ENCODE peak calls at places on chromosome 15, in seven cellular contexts. Y is WERI-Rb-1, A is GM12891, H is GM03348, B is foreskin keratinocyte, X is G401, S is T-helper 17 cell. O is an unnamed sample.

GRCh38 chr15:49301562-49301961 is 121.5 kb upstream of the FGF7 start:
- DNase-seq in B (no peak), Y (no peak), X (no peak), A (no peak), S (no peak), H (peak), O (no peak)

GRCh38 chr15:98787936-98788757 is 139.8 kb downstream of the IGF1R start:
- DNase-seq in H (no peak), A (no peak), S (no peak), X (peak), Y (peak), B (no peak), O (no peak)

GRCh38 chr15:43187544-43188155 is 2.4 kb downstream of the CCNDBP1 start:
- DNase-seq in A (no peak), B (peak), Y (no peak), S (no peak), X (peak), H (peak), O (peak)

GRCh38 chr15:50353999-50354837 is 780 bp downstream of the GABPB1 start:
- DNase-seq in B (peak), Y (peak), X (peak), H (peak), A (peak), S (peak), O (peak)

GRCh38 chr15:64635486-64635815 is 139.9 kb downstream of the RBPMS2 start:
- DNase-seq in S (no peak), H (peak), X (peak), B (peak), Y (no peak), A (no peak), O (peak)

GRCh38 chr15:90153658-90154057 is 47.5 kb upstream of the SEMA4B start:
- DNase-seq in S (no peak), Y (no peak), A (no peak), B (no peak), X (peak), H (no peak), O (no peak)

GRCh38 chr15:90054618-90055097 is 47.6 kb downstream of the IDH2 start:
- DNase-seq in S (no peak), Y (no peak), B (no peak), H (no peak), X (no peak), A (no peak), O (no peak)

GRCh38 chr15:90664650-90665287 is 52.4 kb upstream of the BLM start:
- DNase-seq in A (no peak), X (peak), Y (peak), S (no peak), H (peak), B (no peak), O (peak)

GRCh38 chr15:35477853-35478252 is 68.1 kb downstream of the DPH6 start:
- DNase-seq in B (no peak), Y (no peak), X (no peak), A (no peak), H (no peak), S (no peak), O (no peak)

GRCh38 chr15:68205949-68206539 is 912 bp upstream of the CALML4 start:
- DNase-seq in A (no peak), S (no peak), Y (no peak), X (no peak), B (no peak), H (no peak), O (no peak)

GRCh38 chr15:96351801-96352593 is 21.5 kb downstream of the NR2F2 start:
- DNase-seq in X (no peak), H (no peak), B (no peak), A (no peak), Y (no peak), S (no peak), O (no peak)

GRCh38 chr15:70430029-70430428 is 332.3 kb upstream of the TLE3 start:
- DNase-seq in H (peak), X (no peak), A (no peak), Y (no peak), S (no peak), B (peak), O (peak)

GRCh38 chr15:36887214-36888017 is 212.9 kb downstream of the MEIS2 start:
- DNase-seq in Y (peak), B (no peak), X (no peak), H (peak), S (no peak), A (no peak), O (no peak)

GRCh38 chr15:33211409-33211808 is 16.9 kb upstream of the FMN1 start:
- DNase-seq in S (no peak), X (no peak), H (no peak), Y (peak), B (no peak), A (no peak), O (no peak)

GRCh38 chr15:85533949-85534543 is 153.6 kb downstream of the AKAP13 start:
- DNase-seq in H (no peak), B (no peak), X (no peak), Y (no peak), S (no peak), A (no peak), O (no peak)

GRCh38 chr15:74327756-74328155 is 39.7 kb downstream of the CYP11A1 start:
- DNase-seq in B (no peak), A (no peak), Y (no peak), H (no peak), S (no peak), X (peak), O (no peak)

GRCh38 chr15:68880382-68880781 is 49.9 kb upstream of the SPESP1 start:
- DNase-seq in H (no peak), A (no peak), B (no peak), Y (no peak), S (no peak), X (no peak), O (no peak)

GRCh38 chr15:26516102-26516980 is 256.5 kb downstream of the GABRB3 start:
- DNase-seq in S (no peak), H (no peak), B (no peak), Y (no peak), X (no peak), A (no peak), O (no peak)

GRCh38 chr15:83292317-83292716 is 7.9 kb upstream of the BNC1 start:
- DNase-seq in S (no peak), A (no peak), B (peak), X (no peak), H (peak), Y (no peak), O (peak)

GRCh38 chr15:85956515-85957275 is 123.0 kb upstream of the AGBL1 start:
- DNase-seq in Y (no peak), B (no peak), H (no peak), S (no peak), X (no peak), A (no peak), O (no peak)

GRCh38 chr15:39886418-39886817 is 33.6 kb downstream of the GPR176 start:
- DNase-seq in Y (no peak), A (no peak), B (no peak), X (no peak), H (no peak), S (no peak), O (no peak)

GRCh38 chr15:40330368-40330836 is 6.9 kb downstream of the INAFM2 start:
- DNase-seq in Y (no peak), X (no peak), H (peak), B (no peak), S (no peak), A (no peak), O (peak)

GRCh38 chr15:63909819-63910437 is 76.2 kb upstream of the HERC1 start:
- DNase-seq in Y (peak), A (no peak), S (no peak), H (peak), B (peak), X (peak), O (peak)

GRCh38 chr15:58515807-58516206 is 84.0 kb downstream of the LIPC start:
- DNase-seq in Y (no peak), A (no peak), X (no peak), B (no peak), S (no peak), H (no peak), O (no peak)

GRCh38 chr15:75198560-75199346 is 2.9 kb upstream of the C15orf39 start:
- DNase-seq in X (peak), S (no peak), B (no peak), A (no peak), H (no peak), Y (peak), O (peak)

O was measured in kidney glomerular epithelial cell.